ENCODE peak calls at places on chromosomes 1 and 21, in nine cellular contexts. N, W, J, Q, V, L, D, B and K are unnamed samples.

GRCh38 chr1:202888204-202888506 is 794 bp downstream of the RABIF start:
- DNase-seq in J (no peak), V (no peak), N (no peak), D (peak), B (no peak), W (no peak), Q (no peak), L (no peak), K (no peak)

GRCh38 chr21:31908106-31909031 is 35.5 kb downstream of the HUNK start:
- DNase-seq in B (no peak), N (no peak), D (no peak), J (peak), Q (peak), W (no peak), V (no peak), L (no peak), K (no peak)

GRCh38 chr1:8323706-8324105 is 5.8 kb downstream of the SLC45A1 start:
- DNase-seq in W (no peak), D (no peak), B (peak), N (no peak), J (no peak), Q (no peak), V (no peak), L (no peak), K (no peak)

GRCh38 chr1:77579547-77579946 is 102.9 kb downstream of the ZZZ3 start:
- DNase-seq in V (no peak), B (no peak), D (no peak), J (peak), Q (no peak), N (no peak), L (no peak), W (no peak), K (no peak)

GRCh38 chr1:18913065-18913502 is 10.7 kb upstream of the ALDH4A1 start:
- DNase-seq in W (peak), V (peak), B (peak), J (peak), D (no peak), N (peak), Q (no peak), L (peak), K (peak)

GRCh38 chr1:172308577-172308976 is 111.9 kb upstream of the C1orf105 start:
- DNase-seq in Q (no peak), V (no peak), N (no peak), B (no peak), L (no peak), D (no peak), J (no peak), W (no peak), K (no peak)

GRCh38 chr1:229694053-229694693 is 68.1 kb downstream of the URB2 start:
- DNase-seq in L (no peak), W (peak), V (no peak), D (peak), N (peak), J (peak), Q (peak), B (no peak), K (no peak)

GRCh38 chr21:46187251-46187650 is 3.0 kb upstream of the SPATC1L start:
- DNase-seq in V (no peak), L (no peak), N (no peak), W (no peak), Q (no peak), D (no peak), J (no peak), B (no peak), K (no peak)

DNA sequence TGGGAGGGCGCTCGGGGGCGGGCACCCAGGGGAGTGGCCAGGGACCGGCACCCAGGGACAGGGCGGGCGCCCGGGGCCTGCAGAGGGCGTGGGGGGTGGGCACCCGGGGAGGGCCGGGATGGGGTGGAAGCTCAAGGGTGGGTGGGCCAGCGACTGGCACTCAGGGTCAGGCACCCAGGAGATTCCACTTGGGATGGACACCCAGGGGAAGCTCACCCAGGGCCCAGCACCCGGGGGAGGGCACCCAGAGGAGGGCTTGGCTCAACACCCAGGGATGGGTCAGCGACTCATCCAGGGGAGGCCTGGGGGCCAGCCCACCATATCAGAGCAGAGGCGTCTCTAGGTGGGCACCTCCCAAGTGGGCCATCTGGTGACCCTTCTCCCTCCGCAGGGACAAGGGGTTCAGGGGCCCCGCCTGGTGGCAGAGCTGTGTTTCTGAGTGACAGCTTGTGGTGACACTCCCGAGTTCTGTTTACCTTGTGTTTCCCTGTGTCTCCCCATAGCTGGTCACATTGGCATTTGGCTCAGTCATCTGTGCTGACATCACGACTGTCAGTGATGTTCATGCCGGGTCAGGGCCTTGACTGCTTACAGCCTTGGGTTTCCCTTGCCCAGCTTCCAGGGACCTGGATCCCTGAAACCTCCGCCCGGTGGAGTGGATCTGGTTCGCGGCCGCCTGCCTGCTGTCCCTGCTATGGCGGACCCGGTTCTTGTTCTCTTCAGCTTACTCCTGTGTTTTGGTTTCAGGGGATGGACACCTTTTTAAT is 749 bp downstream of the IBA57 start:
- DNase-seq in V (no peak), L (peak), Q (no peak), D (peak), W (peak), N (peak), J (peak), B (peak), K (peak)
- TF ChIP-seq CTCF in V (peak), L (peak), Q (peak), D (peak), W (peak), N (no peak), J (peak), B (peak), K (peak)

GRCh38 chr1:92079441-92079840 is 704 bp upstream of the BTBD8 start:
- DNase-seq in D (no peak), J (no peak), Q (no peak), B (no peak), V (no peak), W (no peak), L (no peak), N (no peak), K (no peak)

GRCh38 chr1:92084651-92085050 is 4.5 kb downstream of the BTBD8 start:
- DNase-seq in L (no peak), D (no peak), N (no peak), W (no peak), V (no peak), Q (no peak), J (no peak), B (no peak), K (no peak)

GRCh38 chr1:92076363-92076762 is 1.2 kb upstream of the SETSIP start:
- DNase-seq in D (no peak), N (no peak), W (no peak), L (no peak), Q (no peak), V (no peak), J (no peak), B (no peak), K (no peak)

GRCh38 chr1:92081031-92081430 is 886 bp downstream of the BTBD8 start:
- DNase-seq in N (no peak), V (no peak), B (peak), Q (no peak), D (no peak), L (no peak), J (peak), W (no peak), K (no peak)

DNA sequence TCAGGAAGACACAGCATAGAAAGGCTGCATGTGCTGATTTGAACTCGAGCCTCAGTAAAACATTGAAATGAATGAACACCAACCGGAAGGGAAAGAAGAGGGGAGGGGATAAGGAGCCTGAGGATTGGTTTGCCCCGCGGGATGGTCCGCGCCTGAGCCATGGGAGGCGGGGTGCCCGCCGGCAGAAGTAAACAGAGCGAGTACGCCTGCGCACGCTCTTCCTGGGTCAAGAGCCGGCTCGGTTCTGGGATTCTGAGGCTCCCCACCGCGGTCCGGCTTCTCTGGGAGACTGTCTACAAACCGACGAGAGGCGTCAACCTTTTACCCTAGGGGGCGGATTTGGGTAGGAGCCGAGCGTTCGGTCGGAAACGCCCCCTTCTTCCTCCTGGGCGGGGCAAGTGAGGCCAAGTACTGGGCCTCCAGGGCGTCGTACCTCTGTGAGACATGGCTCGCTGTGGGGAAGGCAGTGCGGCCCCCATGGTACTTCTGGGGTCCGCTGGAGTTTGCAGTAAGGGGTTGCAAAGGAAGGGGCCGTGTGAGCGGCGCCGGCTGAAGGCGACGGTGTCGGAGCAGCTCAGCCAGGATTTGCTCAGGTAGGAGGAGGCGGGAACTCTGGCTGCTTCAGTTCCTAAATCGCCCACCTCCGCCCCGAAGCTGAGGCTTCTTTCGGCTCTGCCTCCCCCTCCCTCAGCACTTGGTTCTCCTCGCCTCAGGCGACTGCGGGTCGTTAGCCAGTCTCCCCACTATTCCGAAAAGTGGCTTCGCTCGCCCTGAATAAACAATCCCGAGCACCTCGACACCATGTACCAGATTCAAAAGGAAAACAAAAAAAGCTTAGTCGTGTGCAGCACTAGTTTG is at the start of gene BTBD8:
- DNase-seq in Q (peak), W (peak), B (peak), V (peak), D (peak), L (peak), N (peak), J (peak), K (peak)
- TF ChIP-seq CTCF in Q (peak), W (no peak), B (no peak), V (no peak), D (no peak), L (no peak), N (no peak), J (no peak), K (no peak)

GRCh38 chr1:85617582-85618237 is 37.1 kb downstream of the CCN1 start:
- DNase-seq in W (no peak), B (peak), V (no peak), Q (peak), J (no peak), N (no peak), L (no peak), D (no peak), K (peak)
- TF ChIP-seq CTCF in W (no peak), B (no peak), V (no peak), Q (no peak), J (no peak), N (no peak), L (no peak), D (no peak), K (no peak)

DNA sequence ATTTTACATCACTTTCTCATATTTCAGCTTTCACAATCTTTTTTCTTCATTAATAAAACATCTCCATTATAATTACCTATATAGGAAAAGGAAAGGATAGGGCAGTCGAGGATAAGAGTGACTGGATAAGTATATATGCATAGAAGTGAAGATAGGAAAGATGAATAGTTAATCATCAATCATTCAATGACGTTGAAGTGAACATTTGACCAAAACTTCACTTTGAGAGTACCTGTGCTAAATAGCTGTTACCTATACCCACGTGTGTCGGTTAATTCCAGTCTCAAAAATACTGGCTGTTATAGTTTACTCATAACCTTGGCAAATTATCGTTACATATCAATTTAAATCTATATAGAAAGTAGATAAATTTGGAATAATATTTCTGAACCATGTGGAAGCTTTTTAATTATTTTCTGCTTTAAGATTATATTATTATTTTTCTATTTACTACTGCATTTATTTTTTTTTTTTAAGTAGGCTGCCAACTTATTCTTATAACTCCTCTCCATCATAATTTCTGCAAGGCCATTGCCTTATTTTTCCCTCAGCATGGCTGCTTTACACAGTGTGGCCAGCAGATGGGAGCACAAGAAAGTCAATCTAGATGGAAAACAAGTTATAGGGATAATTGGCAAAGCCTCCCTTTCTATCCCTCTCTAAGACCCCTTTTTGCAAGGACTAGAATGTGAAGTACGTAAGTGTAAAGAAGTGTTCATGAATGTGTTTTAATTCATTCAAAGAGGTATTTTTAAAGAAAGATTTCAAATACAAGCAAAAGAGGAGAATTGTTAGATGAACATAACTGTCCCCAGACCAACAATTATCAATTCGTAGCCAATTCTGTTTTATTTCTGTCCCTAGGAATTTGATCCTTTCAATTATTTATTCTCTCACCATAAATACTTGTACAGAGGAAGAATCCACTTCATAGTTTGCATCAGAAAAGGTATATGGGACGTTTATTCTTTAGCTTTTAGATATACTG is 290.4 kb downstream of the KCNT2 start:
- DNase-seq in W (peak), J (peak), V (no peak), B (no peak), N (peak), Q (no peak), D (peak), L (no peak), K (no peak)
- TF ChIP-seq CTCF in W (peak), J (peak), V (peak), B (peak), N (peak), Q (peak), D (peak), L (no peak), K (peak)

GRCh38 chr1:180920702-180921101 is 8.0 kb downstream of the KIAA1614 start:
- DNase-seq in V (no peak), B (no peak), L (no peak), J (peak), W (peak), Q (no peak), D (no peak), N (no peak), K (no peak)
- TF ChIP-seq CTCF in V (peak), B (peak), L (no peak), J (peak), W (peak), Q (peak), D (peak), N (peak), K (peak)

GRCh38 chr1:143610196-143610595 is 361.6 kb downstream of the FAM72C start:
- DNase-seq in Q (no peak), J (no peak), V (no peak), B (no peak), N (no peak), L (no peak), D (no peak), W (no peak), K (no peak)

GRCh38 chr1:143611159-143611558 is 360.6 kb downstream of the FAM72C start:
- DNase-seq in N (peak), L (no peak), W (peak), B (no peak), Q (no peak), D (no peak), V (no peak), J (peak), K (no peak)
- TF ChIP-seq CTCF in N (peak), L (no peak), W (peak), B (no peak), Q (no peak), D (peak), V (no peak), J (peak), K (no peak)